ENCODE peak calls at places on chromosomes 3 and 15, in six cellular contexts. One of them, this sample, is unnamed. For H3K27me3, the result is how much of the 10 kb centered on the place peaks cover.

GRCh38 chr3:81485444-81485865 is 276.0 kb downstream of the GBE1 start:
- DNase-seq in K562: no peak
- DNase-seq in ovary: no peak
- DNase-seq in suprapubic skin: no peak
- DNase-seq in sigmoid colon: no peak
- DNase-seq in HepG2: no peak
- DNase-seq in this sample: no peak

GRCh38 chr3:107590786-107591185 is 68.0 kb downstream of the BBX start:
- DNase-seq in ovary: no peak
- DNase-seq in suprapubic skin: no peak
- DNase-seq in HepG2: no peak
- DNase-seq in K562: no peak
- DNase-seq in sigmoid colon: no peak
- DNase-seq in this sample: no peak

GRCh38 chr3:179430277-179430870 is 20.9 kb downstream of the GNB4 start:
- DNase-seq in HepG2: no peak
- DNase-seq in K562: no peak
- DNase-seq in suprapubic skin: no peak
- DNase-seq in ovary: no peak
- DNase-seq in sigmoid colon: no peak
- DNase-seq in this sample: no peak

GRCh38 chr3:99953596-99953995 is 135.9 kb downstream of the CMSS1 start:
- DNase-seq in K562: no peak
- DNase-seq in suprapubic skin: no peak
- DNase-seq in ovary: no peak
- DNase-seq in HepG2: no peak
- DNase-seq in sigmoid colon: no peak
- DNase-seq in this sample: no peak

GRCh38 chr3:180252683-180253082 is 215.9 kb upstream of the PEX5L start:
- DNase-seq in ovary: no peak
- DNase-seq in HepG2: no peak
- DNase-seq in suprapubic skin: no peak
- DNase-seq in K562: no peak
- DNase-seq in sigmoid colon: no peak
- DNase-seq in this sample: no peak

GRCh38 chr15:64246364-64247189 is 83.8 kb upstream of the PPIB start:
- DNase-seq in sigmoid colon: no peak
- DNase-seq in K562: peak
- DNase-seq in ovary: no peak
- DNase-seq in suprapubic skin: no peak
- DNase-seq in HepG2: peak
- DNase-seq in this sample: no peak

GRCh38 chr3:17032407-17033034 is 147.8 kb downstream of the PLCL2 start:
- DNase-seq in suprapubic skin: no peak
- DNase-seq in sigmoid colon: no peak
- DNase-seq in K562: peak
- DNase-seq in HepG2: peak
- DNase-seq in ovary: no peak
- DNase-seq in this sample: no peak

GRCh38 chr15:76150508-76150907 is 90.7 kb downstream of the TMEM266 start:
- DNase-seq in K562: no peak
- DNase-seq in sigmoid colon: no peak
- DNase-seq in ovary: no peak
- DNase-seq in HepG2: no peak
- DNase-seq in suprapubic skin: no peak
- DNase-seq in this sample: no peak

GRCh38 chr3:194769020-194769643 is 83.4 kb downstream of the FAM43A start:
- DNase-seq in suprapubic skin: peak
- DNase-seq in sigmoid colon: peak
- DNase-seq in HepG2: peak
- DNase-seq in ovary: peak
- DNase-seq in K562: peak
- DNase-seq in this sample: peak

GRCh38 chr3:45145681-45146614 is at the start of gene CDCP1:
- DNase-seq in sigmoid colon: no peak
- DNase-seq in suprapubic skin: no peak
- DNase-seq in ovary: no peak
- DNase-seq in HepG2: no peak
- DNase-seq in K562: peak
- DNase-seq in this sample: peak

GRCh38 chr15:31278056-31278445 is 48.6 kb upstream of the KLF13 start:
- DNase-seq in HepG2: no peak
- DNase-seq in suprapubic skin: peak
- DNase-seq in ovary: peak
- DNase-seq in K562: no peak
- DNase-seq in sigmoid colon: peak
- DNase-seq in this sample: no peak

GRCh38 chr3:170839518-170840100 is 30.4 kb downstream of the RPL22L1 start:
- DNase-seq in HepG2: no peak
- DNase-seq in sigmoid colon: no peak
- DNase-seq in suprapubic skin: no peak
- DNase-seq in ovary: no peak
- DNase-seq in K562: no peak
- DNase-seq in this sample: no peak

GRCh38 chr3:59150039-59150438 is 100.2 kb upstream of the CFAP20DC start:
- DNase-seq in sigmoid colon: no peak
- DNase-seq in K562: no peak
- DNase-seq in ovary: no peak
- DNase-seq in HepG2: no peak
- DNase-seq in suprapubic skin: no peak
- DNase-seq in this sample: no peak

GRCh38 chr15:63461230-63461629 is 43.2 kb upstream of the USP3 start:
- DNase-seq in sigmoid colon: no peak
- DNase-seq in ovary: no peak
- DNase-seq in HepG2: peak
- DNase-seq in suprapubic skin: no peak
- DNase-seq in K562: no peak
- DNase-seq in this sample: peak

GRCh38 chr3:66297260-66297863 is 76.6 kb downstream of the SLC25A26 start:
- DNase-seq in ovary: no peak
- DNase-seq in suprapubic skin: no peak
- DNase-seq in sigmoid colon: no peak
- DNase-seq in HepG2: no peak
- DNase-seq in K562: no peak
- DNase-seq in this sample: no peak

GRCh38 chr3:129593595-129594339 is 12.7 kb downstream of the PLXND1 start:
- DNase-seq in ovary: no peak
- DNase-seq in HepG2: peak
- DNase-seq in sigmoid colon: no peak
- DNase-seq in K562: no peak
- DNase-seq in suprapubic skin: no peak
- DNase-seq in this sample: peak

GRCh38 chr3:66215106-66215505 is 5.7 kb upstream of the SLC25A26 start:
- DNase-seq in K562: no peak
- DNase-seq in suprapubic skin: no peak
- DNase-seq in HepG2: peak
- DNase-seq in sigmoid colon: no peak
- DNase-seq in ovary: no peak
- DNase-seq in this sample: no peak

GRCh38 chr3:123652346-123652984 is 67.6 kb upstream of the HACD2 start:
- DNase-seq in ovary: peak
- DNase-seq in sigmoid colon: peak
- DNase-seq in suprapubic skin: peak
- DNase-seq in HepG2: peak
- DNase-seq in K562: peak
- DNase-seq in this sample: peak

GRCh38 chr3:25836579-25836978 is 46.7 kb downstream of the OXSM start:
- DNase-seq in ovary: no peak
- DNase-seq in K562: no peak
- DNase-seq in sigmoid colon: no peak
- DNase-seq in HepG2: no peak
- DNase-seq in suprapubic skin: no peak
- DNase-seq in this sample: no peak

GRCh38 chr3:32460031-32460749 is 42.5 kb downstream of the CMTM6 start:
- DNase-seq in sigmoid colon: no peak
- DNase-seq in suprapubic skin: no peak
- DNase-seq in K562: no peak
- DNase-seq in HepG2: no peak
- DNase-seq in ovary: no peak
- DNase-seq in this sample: no peak

GRCh38 chr3:177835008-177835407 is 637.7 kb upstream of the TBL1XR1 start:
- DNase-seq in suprapubic skin: no peak
- DNase-seq in sigmoid colon: no peak
- DNase-seq in HepG2: no peak
- DNase-seq in ovary: no peak
- DNase-seq in K562: no peak
- DNase-seq in this sample: no peak

GRCh38 chr15:62099171-62099601 is 32.4 kb downstream of the C2CD4A start:
- DNase-seq in suprapubic skin: no peak
- DNase-seq in ovary: no peak
- DNase-seq in sigmoid colon: no peak
- DNase-seq in HepG2: no peak
- DNase-seq in K562: no peak
- DNase-seq in this sample: no peak

GRCh38 chr3:70973558-70973957 is 610.0 kb downstream of the FOXP1 start:
- DNase-seq in suprapubic skin: no peak
- DNase-seq in ovary: no peak
- DNase-seq in sigmoid colon: no peak
- DNase-seq in K562: no peak
- DNase-seq in HepG2: no peak
- DNase-seq in this sample: no peak

GRCh38 chr3:164450276-164450905 is 627.9 kb downstream of the SI start:
- DNase-seq in HepG2: no peak
- DNase-seq in K562: no peak
- DNase-seq in suprapubic skin: no peak
- DNase-seq in sigmoid colon: no peak
- DNase-seq in ovary: no peak
- DNase-seq in this sample: no peak

GRCh38 chr3:164452707-164453106 is 625.6 kb downstream of the SI start:
- DNase-seq in HepG2: no peak
- DNase-seq in suprapubic skin: no peak
- DNase-seq in sigmoid colon: no peak
- DNase-seq in K562: no peak
- DNase-seq in ovary: no peak
- DNase-seq in this sample: no peak

GRCh38 chr3:164451083-164451910 is 627.0 kb downstream of the SI start:
- DNase-seq in suprapubic skin: no peak
- DNase-seq in K562: no peak
- DNase-seq in HepG2: no peak
- DNase-seq in ovary: peak
- DNase-seq in sigmoid colon: peak
- DNase-seq in this sample: no peak

GRCh38 chr3:164458986-164459385 is 619.3 kb downstream of the SI start:
- DNase-seq in sigmoid colon: no peak
- DNase-seq in K562: no peak
- DNase-seq in HepG2: no peak
- DNase-seq in ovary: no peak
- DNase-seq in suprapubic skin: no peak
- DNase-seq in this sample: no peak

GRCh38 chr3:164453695-164454094 is 624.6 kb downstream of the SI start:
- DNase-seq in sigmoid colon: no peak
- DNase-seq in suprapubic skin: no peak
- DNase-seq in K562: no peak
- DNase-seq in HepG2: no peak
- DNase-seq in ovary: no peak
- DNase-seq in this sample: no peak
- TF ChIP-seq EP300 in sigmoid colon: no peak
- TF ChIP-seq EP300 in suprapubic skin: no peak
- TF ChIP-seq EP300 in K562: no peak
- TF ChIP-seq EP300 in HepG2: no peak
- TF ChIP-seq EP300 in ovary: no peak
- TF ChIP-seq EP300 in this sample: no peak

DNA sequence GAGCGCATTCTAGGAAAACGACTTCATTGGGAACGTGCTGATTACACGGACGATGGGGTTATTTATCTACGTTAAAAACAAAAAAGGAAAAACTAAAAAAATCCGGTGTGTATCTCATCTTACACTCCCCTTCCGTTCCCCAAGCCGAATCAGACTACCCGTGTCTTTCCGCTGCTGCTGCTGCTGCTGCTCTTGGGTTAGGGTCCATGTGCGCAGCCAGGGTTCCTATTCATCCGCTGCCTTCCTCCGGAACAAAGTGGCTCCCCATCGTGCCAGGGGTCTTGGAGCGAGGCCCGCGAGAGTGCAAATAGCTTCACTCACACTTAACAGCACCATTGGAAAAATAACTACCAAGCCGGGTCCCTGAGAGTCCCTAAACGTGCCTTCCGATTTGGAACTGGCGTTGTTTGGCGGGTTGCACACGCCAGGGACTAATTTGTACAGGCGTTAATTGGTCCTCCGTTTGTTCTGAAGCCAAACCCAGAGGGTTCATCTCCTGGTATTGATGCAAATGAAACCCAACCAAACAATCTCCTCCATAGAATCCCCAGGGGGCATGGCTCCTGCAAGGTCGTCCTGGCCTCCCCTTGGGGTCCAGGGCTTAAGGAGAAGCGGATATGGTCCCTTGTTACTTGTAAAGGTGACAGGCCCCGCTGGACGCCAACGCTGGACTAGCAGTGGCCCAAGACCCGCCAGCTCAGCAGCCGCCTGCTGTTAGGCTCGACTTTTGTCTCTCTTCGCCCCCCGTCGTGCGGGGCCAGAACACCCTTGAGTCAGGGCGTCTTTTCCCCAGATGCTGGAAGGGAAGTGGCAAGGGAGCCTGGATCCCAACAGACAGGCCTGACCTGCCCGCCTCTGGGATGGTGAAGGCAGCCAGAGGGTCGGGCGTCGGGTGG is 11.0 kb upstream of the ONECUT1 start:
- DNase-seq in suprapubic skin: no peak
- DNase-seq in sigmoid colon: no peak
- DNase-seq in K562: no peak
- DNase-seq in HepG2: no peak
- DNase-seq in ovary: no peak
- DNase-seq in this sample: no peak
- H3K27me3 ChIP-seq in suprapubic skin: half or more
- H3K27me3 ChIP-seq in sigmoid colon: half or more
- H3K27me3 ChIP-seq in K562: under half
- H3K27me3 ChIP-seq in HepG2: under half
- H3K27me3 ChIP-seq in ovary: under half
- H3K27me3 ChIP-seq in this sample: half or more

GRCh38 chr3:192915306-192915705 is 2.4 kb downstream of the MB21D2 start:
- DNase-seq in suprapubic skin: no peak
- DNase-seq in HepG2: peak
- DNase-seq in ovary: no peak
- DNase-seq in K562: no peak
- DNase-seq in sigmoid colon: no peak
- DNase-seq in this sample: no peak
- TF ChIP-seq POLR2A in suprapubic skin: no peak
- TF ChIP-seq POLR2A in HepG2: no peak
- TF ChIP-seq POLR2A in ovary: no peak
- TF ChIP-seq POLR2A in K562: no peak
- TF ChIP-seq POLR2A in sigmoid colon: no peak
- TF ChIP-seq POLR2A in this sample: no peak

GRCh38 chr3:33718595-33718907 is 497 bp upstream of the CLASP2 start:
- DNase-seq in sigmoid colon: no peak
- DNase-seq in ovary: no peak
- DNase-seq in K562: no peak
- DNase-seq in HepG2: no peak
- DNase-seq in suprapubic skin: no peak
- DNase-seq in this sample: no peak
- TF ChIP-seq EP300 in sigmoid colon: no peak
- TF ChIP-seq EP300 in ovary: no peak
- TF ChIP-seq EP300 in K562: no peak
- TF ChIP-seq EP300 in HepG2: no peak
- TF ChIP-seq EP300 in suprapubic skin: no peak
- TF ChIP-seq EP300 in this sample: no peak

DNA sequence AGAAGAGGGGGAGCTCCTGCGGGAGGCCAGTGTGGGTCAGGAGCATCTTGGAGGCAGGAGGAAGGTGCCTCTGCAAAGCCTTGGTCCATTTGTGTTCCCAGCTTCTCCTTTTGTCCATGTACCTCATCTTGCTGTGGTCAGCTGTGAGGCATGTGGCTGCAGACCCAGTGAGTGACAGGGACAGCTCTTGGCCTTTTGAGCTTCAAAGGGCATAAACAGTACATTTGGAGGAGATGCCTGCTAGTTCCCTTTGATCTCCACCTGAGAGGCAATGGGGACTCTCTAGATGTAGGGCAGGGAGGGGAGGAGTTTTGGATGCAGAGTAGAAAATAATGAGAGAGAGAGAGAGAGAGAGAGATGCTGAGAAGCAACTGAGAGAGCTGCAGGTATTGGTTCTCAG is 270.0 kb downstream of the TLE3 start:
- DNase-seq in sigmoid colon: no peak
- DNase-seq in K562: no peak
- DNase-seq in suprapubic skin: no peak
- DNase-seq in HepG2: no peak
- DNase-seq in ovary: no peak
- DNase-seq in this sample: no peak
- H3K27me3 ChIP-seq in sigmoid colon: under half
- H3K27me3 ChIP-seq in K562: under half
- H3K27me3 ChIP-seq in suprapubic skin: under half
- H3K27me3 ChIP-seq in HepG2: under half
- H3K27me3 ChIP-seq in ovary: under half
- H3K27me3 ChIP-seq in this sample: under half

This sample was measured in upper lobe of left lung.